ENCODE peak calls at places on chromosomes 6 and 20, in seven cellular contexts. B is HepG2, L is GM12878, R is SK-N-SH, Q is H1, J is HCT116, O is K562. S is an unnamed sample.

GRCh38 chr6:126682440-126682839 is 342.5 kb downstream of the CENPW start:
- DNase-seq in B (no peak), L (no peak), R (no peak), Q (no peak), J (no peak), O (no peak), S (no peak)

GRCh38 chr20:42792052-42792451 is 397.7 kb downstream of the PTPRT start:
- DNase-seq in B (no peak), L (no peak), R (no peak), Q (no peak), J (no peak), O (no peak), S (no peak)

GRCh38 chr20:59751075-59751711 is 146.9 kb downstream of the PHACTR3 start:
- DNase-seq in B (peak), L (peak), R (peak), Q (peak), J (peak), O (peak), S (peak)

GRCh38 chr6:152071843-152072242 is 264.4 kb downstream of the ESR1 start:
- DNase-seq in B (no peak), L (no peak), R (no peak), Q (no peak), J (no peak), O (no peak), S (no peak)

GRCh38 chr6:37487891-37488290 is 11.8 kb downstream of the CCDC167 start:
- DNase-seq in B (no peak), L (no peak), R (no peak), Q (no peak), J (no peak), O (no peak), S (no peak)

GRCh38 chr6:35808688-35809087 is 3.5 kb downstream of the LHFPL5 start:
- DNase-seq in B (no peak), L (no peak), R (no peak), Q (no peak), J (no peak), O (no peak), S (no peak)

GRCh38 chr6:159094444-159095252 is 49.9 kb upstream of the TAGAP start:
- DNase-seq in B (no peak), L (no peak), R (no peak), Q (peak), J (no peak), O (no peak), S (no peak)

GRCh38 chr6:89458720-89459119 is 25.8 kb downstream of the ANKRD6 start:
- DNase-seq in B (no peak), L (no peak), R (no peak), Q (no peak), J (no peak), O (no peak), S (no peak)

GRCh38 chr6:16184129-16184528 is 54.3 kb upstream of the GMPR start:
- DNase-seq in B (peak), L (peak), R (no peak), Q (no peak), J (peak), O (peak), S (peak)

GRCh38 chr6:53862517-53863457 is 68.0 kb downstream of the LRRC1 start:
- DNase-seq in B (no peak), L (no peak), R (no peak), Q (no peak), J (no peak), O (no peak), S (no peak)

DNA sequence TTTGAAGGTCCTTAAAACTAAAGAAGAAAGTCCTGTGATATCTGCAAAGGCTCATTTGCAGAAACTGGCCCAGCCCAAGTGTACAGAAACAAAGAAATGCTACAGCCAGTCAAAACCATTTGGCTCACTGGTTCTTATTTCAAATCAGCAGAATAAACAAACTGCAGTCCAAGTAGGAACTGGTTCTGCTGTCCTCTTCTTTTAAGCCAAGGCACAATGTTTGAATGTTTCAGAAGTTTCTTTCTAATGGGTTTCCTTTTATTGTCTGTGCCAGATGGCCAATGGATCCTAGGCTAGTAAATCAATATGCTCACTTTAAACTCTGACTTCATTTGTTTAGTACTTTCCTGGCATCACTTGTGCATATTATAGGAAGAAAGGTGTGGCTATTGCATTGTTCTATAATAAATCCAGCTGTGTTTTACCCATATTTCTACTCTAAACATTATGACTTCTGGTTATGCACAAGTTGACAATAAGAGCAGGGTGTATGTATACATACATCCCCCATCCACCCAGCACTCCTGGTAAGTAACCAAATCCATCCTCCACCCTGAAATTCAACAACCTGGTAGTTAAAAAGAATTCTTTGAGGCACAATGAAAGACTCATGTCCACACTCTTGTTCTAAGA is 99.7 kb upstream of the PLCB4 start:
- DNase-seq in B (no peak), L (no peak), R (no peak), Q (no peak), J (no peak), O (no peak), S (peak)
- TF ChIP-seq JUND in B (no peak), L (no peak), R (no peak), Q (no peak), J (no peak), O (no peak), S (no peak)

DNA sequence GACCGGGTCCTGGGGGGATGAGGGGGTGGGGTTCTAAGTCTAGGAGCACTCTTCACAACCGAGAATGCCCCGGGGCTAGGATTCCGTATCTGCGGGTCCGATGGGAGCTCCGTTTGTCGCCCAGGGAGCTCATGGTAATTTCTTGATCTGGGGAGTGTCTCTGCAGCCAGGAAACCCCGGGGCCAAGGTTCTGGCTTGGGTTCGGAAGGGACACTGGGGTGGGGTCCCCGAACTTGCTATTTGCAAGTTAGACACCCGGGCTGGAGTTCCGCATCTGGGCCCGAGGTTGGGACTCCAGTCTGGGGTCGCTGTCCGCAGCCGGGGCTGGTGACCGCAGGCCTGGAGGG is 397 bp downstream of the PEDS1 start:
- DNase-seq in B (no peak), L (no peak), R (no peak), Q (no peak), J (no peak), O (no peak), S (no peak)
- TF ChIP-seq JUND in B (no peak), L (no peak), R (no peak), Q (no peak), J (no peak), O (no peak), S (no peak)

DNA sequence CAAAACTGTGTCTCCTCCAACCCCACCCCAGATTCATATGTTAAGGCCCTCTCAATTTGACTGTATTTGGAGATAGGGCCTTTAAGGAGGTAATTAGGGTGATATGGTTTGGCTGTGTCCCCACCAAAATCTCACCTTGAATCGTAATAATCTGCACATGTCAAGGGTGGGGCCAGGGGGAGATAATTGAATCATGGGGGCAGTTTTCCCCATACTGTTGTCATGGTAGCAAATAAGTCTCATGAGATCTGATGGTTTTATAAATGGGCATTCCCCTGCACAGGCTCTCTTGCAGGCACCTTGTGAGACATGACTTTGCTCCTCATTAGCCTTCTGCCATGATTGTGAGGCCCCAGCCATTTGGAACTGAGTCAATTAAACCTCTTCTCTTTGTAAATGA is 46.6 kb upstream of the TOX2 start:
- DNase-seq in B (no peak), L (no peak), R (no peak), Q (no peak), J (no peak), O (no peak), S (no peak)
- TF ChIP-seq JUND in B (no peak), L (no peak), R (no peak), Q (no peak), J (no peak), O (no peak), S (no peak)

GRCh38 chr6:153081914-153082313 is 49.2 kb downstream of the RGS17 start:
- DNase-seq in B (no peak), L (no peak), R (no peak), Q (no peak), J (no peak), O (no peak), S (no peak)

GRCh38 chr6:153085239-153085638 is 45.8 kb downstream of the RGS17 start:
- DNase-seq in B (no peak), L (no peak), R (no peak), Q (no peak), J (no peak), O (no peak), S (no peak)

GRCh38 chr6:153086225-153086990 is 44.7 kb downstream of the RGS17 start:
- DNase-seq in B (no peak), L (no peak), R (no peak), Q (no peak), J (no peak), O (no peak), S (no peak)

GRCh38 chr6:153083869-153084268 is 47.2 kb downstream of the RGS17 start:
- DNase-seq in B (no peak), L (no peak), R (no peak), Q (no peak), J (no peak), O (no peak), S (no peak)

DNA sequence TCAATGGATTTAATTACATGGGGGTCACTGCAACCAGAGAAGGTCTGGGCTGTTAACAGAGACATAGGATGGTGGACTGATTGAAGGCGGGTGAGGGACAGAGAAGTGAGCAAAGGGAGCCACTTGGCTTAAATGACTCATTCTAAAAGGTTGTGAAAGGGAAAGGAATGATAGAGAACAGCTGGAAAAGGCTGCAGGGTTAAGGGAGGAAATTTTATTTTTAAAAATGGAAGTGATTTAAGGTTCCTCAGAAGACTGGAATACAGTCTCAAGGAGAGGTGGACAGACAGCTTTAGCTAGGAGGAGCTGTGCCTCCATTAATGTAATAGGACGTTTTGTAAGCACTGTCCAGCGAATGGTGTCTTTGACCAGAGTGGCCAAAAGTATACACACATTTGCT is 46.7 kb downstream of the RGS17 start:
- DNase-seq in B (no peak), L (no peak), R (no peak), Q (no peak), J (no peak), O (no peak), S (no peak)
- TF ChIP-seq JUND in B (no peak), L (no peak), R (no peak), Q (no peak), J (no peak), O (no peak), S (no peak)

GRCh38 chr6:71478834-71479541 is 190.4 kb downstream of the OGFRL1 start:
- DNase-seq in B (no peak), L (no peak), R (no peak), Q (no peak), J (no peak), O (no peak), S (peak)
- TF ChIP-seq JUND in B (no peak), L (no peak), R (peak), Q (peak), J (no peak), O (no peak), S (no peak)

GRCh38 chr20:61922411-61922810 is 143.3 kb downstream of the TAF4 start:
- DNase-seq in B (no peak), L (no peak), R (no peak), Q (no peak), J (no peak), O (no peak), S (no peak)
- TF ChIP-seq JUND in B (no peak), L (no peak), R (no peak), Q (no peak), J (no peak), O (no peak), S (no peak)

GRCh38 chr6:42907336-42907735 is 8.5 kb upstream of the PTCRA start:
- DNase-seq in B (no peak), L (no peak), R (no peak), Q (no peak), J (no peak), O (peak), S (no peak)
- TF ChIP-seq JUND in B (no peak), L (no peak), R (no peak), Q (no peak), J (no peak), O (no peak), S (no peak)

DNA sequence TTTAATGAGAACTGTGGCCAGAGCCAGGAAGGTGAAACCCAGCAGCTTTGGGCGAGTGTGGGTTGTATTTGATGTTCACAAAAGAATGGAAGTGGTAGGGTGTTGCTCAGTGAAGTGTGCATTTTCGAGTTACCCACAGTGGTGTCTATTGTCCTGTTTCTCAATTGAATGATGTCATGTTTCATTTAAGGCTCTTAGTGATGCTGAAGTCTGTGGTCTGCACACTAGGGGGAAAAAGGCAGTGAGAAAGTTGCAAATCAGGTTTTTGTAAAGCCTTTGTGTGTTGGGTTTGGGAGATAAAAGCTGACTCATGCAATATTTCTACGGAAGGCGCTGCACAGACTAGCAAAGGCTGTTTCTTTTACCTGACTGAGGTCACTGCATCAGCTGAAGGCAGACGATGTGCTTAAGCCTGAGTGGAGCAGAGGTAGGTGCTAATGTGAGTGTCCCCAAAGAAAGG is 121.1 kb downstream of the PLEKHG1 start:
- DNase-seq in B (no peak), L (peak), R (no peak), Q (no peak), J (peak), O (no peak), S (no peak)
- TF ChIP-seq JUND in B (no peak), L (peak), R (no peak), Q (peak), J (peak), O (no peak), S (no peak)

GRCh38 chr6:117288083-117288715 is 22.8 kb downstream of the VGLL2 start:
- DNase-seq in B (no peak), L (no peak), R (no peak), Q (no peak), J (no peak), O (no peak), S (no peak)
- TF ChIP-seq JUND in B (no peak), L (no peak), R (no peak), Q (no peak), J (no peak), O (no peak), S (no peak)

S was measured in T47D.